ENCODE peak calls at places on chromosomes 13 and 19, in five cellular contexts. I, P, M, C and H are unnamed samples.

GRCh38 chr13:38777347-38778107 is 90.7 kb downstream of the FREM2 start:
- DNase-seq in C (no peak), I (no peak), M (no peak), P (no peak), H (no peak)

GRCh38 chr19:49489601-49490167 is 2.3 kb downstream of the RPL13A start:
- DNase-seq in C (peak), I (no peak), P (no peak), M (no peak), H (no peak)

GRCh38 chr13:89925107-89925506 is 1422.4 kb upstream of the MIR17HG start:
- DNase-seq in M (no peak), C (peak), P (no peak), I (no peak), H (no peak)

GRCh38 chr19:3131168-3131567 is 4.7 kb upstream of the GNA15 start:
- DNase-seq in P (no peak), C (no peak), M (no peak), I (no peak), H (no peak)

GRCh38 chr13:37369618-37370017 is 228.9 kb downstream of the POSTN start:
- DNase-seq in C (no peak), M (no peak), P (no peak), I (no peak), H (no peak)

GRCh38 chr13:31638577-31638976 is 100.7 kb upstream of the RXFP2 start:
- DNase-seq in C (no peak), M (no peak), I (no peak), P (no peak), H (no peak)

GRCh38 chr19:44476559-44477408 is 23.5 kb downstream of the ZNF180 start:
- DNase-seq in I (no peak), P (no peak), C (peak), M (no peak), H (no peak)

GRCh38 chr19:6274756-6275155 is 5.0 kb downstream of the MLLT1 start:
- DNase-seq in M (no peak), C (no peak), P (peak), I (no peak), H (no peak)

GRCh38 chr13:68027311-68027710 is 797.2 kb upstream of the PCDH9 start:
- DNase-seq in P (no peak), M (no peak), C (no peak), I (no peak), H (no peak)

GRCh38 chr13:40618581-40619478 is 47.6 kb downstream of the FOXO1 start:
- DNase-seq in M (no peak), C (no peak), I (no peak), P (no peak), H (no peak)

GRCh38 chr13:29713841-29714240 is 118.4 kb upstream of the SLC7A1 start:
- DNase-seq in P (no peak), I (no peak), M (no peak), C (peak), H (peak)

GRCh38 chr19:3423183-3423829 is 56.9 kb downstream of the NFIC start:
- DNase-seq in M (no peak), P (peak), I (no peak), C (no peak), H (no peak)

GRCh38 chr13:64278493-64278892 is 2862.8 kb upstream of the PCDH20 start:
- DNase-seq in M (no peak), I (no peak), C (no peak), P (no peak), H (no peak)

GRCh38 chr13:108086678-108087077 is 128.7 kb downstream of the LIG4 start:
- DNase-seq in M (no peak), C (peak), I (no peak), P (no peak), H (no peak)

GRCh38 chr13:63944896-63945295 is 2529.2 kb upstream of the PCDH20 start:
- DNase-seq in C (no peak), M (no peak), I (no peak), P (no peak), H (no peak)

GRCh38 chr13:41985788-41986508 is 25.0 kb upstream of the VWA8 start:
- DNase-seq in M (no peak), P (no peak), I (no peak), C (peak), H (no peak)

GRCh38 chr13:74203576-74203975 is 69.4 kb upstream of the KLF12 start:
- DNase-seq in C (no peak), M (no peak), I (no peak), P (no peak), H (no peak)

GRCh38 chr19:45637890-45638667 is 1.1 kb downstream of the EML2 start:
- DNase-seq in M (no peak), P (no peak), I (peak), C (peak), H (no peak)
- H3K4me3 ChIP-seq in M (peak), P (peak), I (peak), C (peak), H (peak)

DNA sequence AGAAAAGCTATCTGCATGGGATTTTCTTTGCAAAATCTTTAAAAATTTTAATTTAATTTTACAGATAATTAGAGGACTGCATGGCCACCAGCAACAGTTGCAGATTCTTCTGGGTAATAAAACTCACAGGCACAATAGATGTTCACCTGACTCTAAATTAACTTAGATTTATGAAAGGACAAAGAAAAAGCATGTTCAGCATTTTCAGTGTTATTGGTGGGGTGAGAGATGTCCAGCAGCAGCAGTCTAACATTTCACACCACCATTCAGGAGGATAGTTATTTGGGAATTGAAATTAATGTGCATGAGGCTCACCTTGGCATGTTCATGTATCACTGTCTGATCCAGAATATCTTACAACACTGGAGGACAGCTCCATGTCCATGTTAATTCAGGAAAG is 74.0 kb downstream of the SCGB2B2 start:
- DNase-seq in M (no peak), I (no peak), C (no peak), P (no peak), H (no peak)
- H3K27ac ChIP-seq in M (no peak), I (no peak), C (no peak), P (no peak), H (no peak)

DNA sequence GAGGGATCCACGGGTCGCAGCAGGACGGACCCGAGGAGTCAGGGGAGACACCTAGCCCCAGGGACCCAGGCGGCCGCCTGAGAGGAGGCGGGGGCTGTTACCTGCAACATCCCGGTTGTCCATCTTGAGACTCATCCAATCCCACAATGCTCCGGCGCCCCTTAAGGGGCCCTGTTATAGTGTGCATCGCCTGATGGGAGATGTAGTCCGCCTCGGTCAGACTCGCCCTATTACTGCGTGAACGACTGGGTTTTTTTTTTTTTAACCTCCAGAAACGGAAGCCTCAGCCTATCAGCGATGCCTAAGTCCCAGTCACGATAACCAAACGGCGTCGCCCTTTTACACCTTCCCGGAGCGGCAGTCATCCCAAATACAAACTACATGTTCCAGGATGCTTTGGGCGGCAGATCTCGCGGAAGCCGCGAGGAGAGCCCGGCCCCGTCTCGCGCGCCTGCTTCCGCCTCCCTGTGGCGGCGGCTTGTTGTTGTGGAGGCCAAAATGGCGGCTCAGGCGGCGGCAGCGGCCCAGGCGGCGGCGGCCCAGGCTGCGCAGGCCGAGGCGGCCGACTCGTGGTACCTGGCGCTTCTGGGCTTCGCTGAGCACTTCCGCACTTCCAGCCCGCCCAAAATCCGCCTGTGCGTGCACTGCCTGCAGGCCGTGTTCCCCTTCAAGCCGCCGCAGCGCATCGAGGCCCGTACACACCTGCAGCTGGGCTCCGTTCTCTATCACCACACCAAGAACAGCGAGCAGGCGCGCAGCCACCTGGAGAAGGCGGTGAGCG is at the start of the genes MAU2 and SUGP1:
- DNase-seq in I (peak), M (peak), C (peak), P (peak), H (peak)
- TF ChIP-seq CTCF in I (no peak), M (peak), C (no peak), P (peak), H (peak)

GRCh38 chr13:25114220-25114619 is 18.3 kb downstream of the PABPC3 start:
- DNase-seq in P (peak), I (peak), C (peak), M (peak), H (no peak)
- H3K4me3 ChIP-seq in P (no peak), I (no peak), C (no peak), M (no peak), H (no peak)

GRCh38 chr19:28358604-28359003 is 854.3 kb downstream of the UQCRFS1 start:
- DNase-seq in C (no peak), P (no peak), M (no peak), I (no peak), H (no peak)

DNA sequence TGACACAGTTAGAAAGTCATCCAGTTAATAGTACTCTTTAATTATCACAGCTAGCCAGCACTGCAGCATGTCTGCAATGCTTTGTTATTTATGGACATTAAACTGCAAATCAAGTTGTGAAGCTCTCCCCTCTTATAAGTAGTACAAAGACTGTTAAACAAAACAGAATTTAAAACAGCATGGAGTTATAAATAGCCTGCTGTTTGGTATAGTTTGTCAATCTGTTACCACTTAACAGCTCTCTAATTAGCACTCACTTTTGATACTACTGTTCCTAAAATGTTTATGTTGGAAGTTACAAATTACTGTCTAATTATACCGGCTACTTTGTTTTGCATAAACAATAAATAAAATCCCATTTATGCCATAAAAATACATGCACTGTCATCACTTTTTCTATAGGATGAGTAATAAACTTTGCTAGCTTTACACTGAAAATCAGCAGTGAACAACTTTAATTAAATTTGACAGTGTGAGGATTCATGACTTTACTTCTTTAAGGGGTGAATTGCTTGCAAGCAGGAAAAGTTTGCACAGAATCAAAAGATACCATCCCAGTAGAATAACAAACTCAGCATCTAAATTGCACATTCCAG is 853.0 kb downstream of the UQCRFS1 start:
- DNase-seq in P (no peak), M (no peak), C (no peak), I (no peak), H (no peak)
- H3K27ac ChIP-seq in P (no peak), M (no peak), C (no peak), I (no peak), H (no peak)

GRCh38 chr19:39190768-39191167 is 6.0 kb upstream of the NCCRP1 start:
- DNase-seq in C (peak), I (no peak), P (no peak), M (no peak), H (no peak)

GRCh38 chr19:39186391-39186790 is 10.4 kb upstream of the NCCRP1 start:
- DNase-seq in I (no peak), M (no peak), P (no peak), C (no peak), H (no peak)

GRCh38 chr19:39183100-39183499 is 13.7 kb upstream of the NCCRP1 start:
- DNase-seq in C (no peak), M (no peak), I (no peak), P (no peak), H (no peak)

GRCh38 chr19:39188960-39189359 is 7.8 kb upstream of the NCCRP1 start:
- DNase-seq in C (no peak), P (no peak), M (no peak), I (no peak), H (no peak)

DNA sequence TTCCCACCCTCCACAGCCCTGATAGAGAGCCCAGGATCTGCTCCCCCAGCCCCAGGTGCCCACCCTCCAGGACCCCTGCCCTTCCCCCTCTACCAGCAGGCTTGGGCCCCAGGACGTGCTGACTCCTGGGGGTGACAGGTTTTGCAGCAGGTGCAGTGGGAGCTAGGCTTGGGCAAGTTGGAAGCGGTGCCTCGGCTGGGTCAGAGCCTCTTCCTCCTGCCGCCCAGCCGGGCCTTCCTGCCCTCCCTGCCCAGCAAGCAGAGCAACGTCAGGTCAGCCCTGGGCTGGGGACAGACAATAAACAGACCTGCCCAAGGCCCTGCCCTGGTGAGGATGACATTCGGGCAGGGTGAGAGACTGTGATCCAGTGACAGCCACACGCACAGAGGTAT is 9.2 kb upstream of the NCCRP1 start:
- DNase-seq in C (no peak), M (no peak), P (no peak), I (no peak), H (no peak)
- TF ChIP-seq CTCF in C (peak), M (no peak), P (no peak), I (no peak), H (no peak)